ENCODE peak calls at places on chromosomes 6 and 20, in seven cellular contexts. T, N, Y, P, M, F and H are unnamed samples.

GRCh38 chr6:169589699-169590257 is 112.1 kb downstream of the WDR27 start:
- DNase-seq in M (no peak), F (no peak), P (no peak), Y (no peak), N (no peak), T (no peak), H (no peak)

GRCh38 chr20:64049060-64049886 is at the start of gene SOX18:
- DNase-seq in F (peak), N (peak), Y (no peak), T (peak), M (no peak), P (no peak), H (no peak)

GRCh38 chr20:15895560-15896084 is 677.6 kb downstream of the KIF16B start:
- DNase-seq in N (no peak), M (no peak), F (no peak), T (no peak), Y (no peak), P (no peak), H (no peak)

GRCh38 chr20:59017493-59018231 is 1.6 kb upstream of the TUBB1 start:
- DNase-seq in Y (no peak), P (no peak), M (no peak), F (no peak), T (no peak), N (peak), H (no peak)

GRCh38 chr6:107713214-107713962 is 110.7 kb downstream of the SCML4 start:
- DNase-seq in T (no peak), N (no peak), Y (no peak), P (no peak), F (no peak), M (no peak), H (no peak)

GRCh38 chr6:20610636-20611200 is 76.5 kb downstream of the CDKAL1 start:
- DNase-seq in F (no peak), T (peak), M (no peak), P (no peak), N (no peak), Y (no peak), H (no peak)

GRCh38 chr20:49785851-49786174 is 26.8 kb upstream of the SLC9A8 start:
- DNase-seq in T (no peak), P (no peak), N (no peak), Y (no peak), M (no peak), F (no peak), H (no peak)

GRCh38 chr20:57662028-57662312 is 41.7 kb upstream of the ZBP1 start:
- DNase-seq in F (no peak), N (no peak), Y (peak), T (no peak), M (no peak), P (no peak), H (no peak)

GRCh38 chr6:143621876-143622605 is 55.7 kb upstream of the PHACTR2 start:
- DNase-seq in Y (no peak), M (no peak), F (no peak), T (peak), N (no peak), P (no peak), H (no peak)

GRCh38 chr20:32780749-32781402 is 18.7 kb downstream of the DNMT3B start:
- DNase-seq in M (no peak), N (no peak), P (no peak), T (no peak), F (no peak), Y (no peak), H (no peak)

GRCh38 chr6:41966961-41967311 is 25.3 kb upstream of the CCND3 start:
- DNase-seq in T (peak), Y (no peak), N (no peak), P (no peak), F (peak), M (peak), H (no peak)

GRCh38 chr6:106556368-106556960 is 72.8 kb downstream of the RTN4IP1 start:
- DNase-seq in F (peak), N (no peak), T (peak), Y (no peak), M (no peak), P (no peak), H (no peak)

GRCh38 chr6:219019-219570 is 73.2 kb upstream of the DUSP22 start:
- DNase-seq in T (no peak), N (no peak), P (no peak), Y (no peak), F (no peak), M (no peak), H (no peak)

GRCh38 chr6:154092336-154092962 is 53.4 kb downstream of the OPRM1 start:
- DNase-seq in M (no peak), P (no peak), N (no peak), T (no peak), F (no peak), Y (no peak), H (no peak)

GRCh38 chr6:96923400-96923799 is 1.1 kb upstream of the KLHL32 start:
- DNase-seq in T (no peak), M (no peak), N (no peak), Y (no peak), P (no peak), F (no peak), H (no peak)

GRCh38 chr6:99933129-99933528 is 60.9 kb downstream of the MCHR2 start:
- DNase-seq in M (peak), Y (no peak), T (peak), N (no peak), F (no peak), P (no peak), H (no peak)

GRCh38 chr6:837380-837779 is 144.4 kb upstream of the EXOC2 start:
- DNase-seq in Y (no peak), M (no peak), T (no peak), N (no peak), F (peak), P (no peak), H (no peak)

GRCh38 chr20:37736132-37736531 is 42.3 kb downstream of the CTNNBL1 start:
- DNase-seq in M (no peak), Y (no peak), T (no peak), F (no peak), P (no peak), N (no peak), H (no peak)

GRCh38 chr20:37735541-37735940 is 41.7 kb downstream of the CTNNBL1 start:
- DNase-seq in T (no peak), M (no peak), Y (no peak), F (no peak), P (no peak), N (no peak), H (no peak)

GRCh38 chr20:37729909-37730308 is 36.1 kb downstream of the CTNNBL1 start:
- DNase-seq in Y (no peak), T (no peak), M (no peak), F (no peak), P (no peak), N (no peak), H (no peak)

GRCh38 chr20:37734228-37734980 is 40.6 kb downstream of the CTNNBL1 start:
- DNase-seq in P (no peak), N (no peak), M (no peak), F (no peak), Y (no peak), T (peak), H (no peak)

GRCh38 chr20:37733416-37733815 is 39.6 kb downstream of the CTNNBL1 start:
- DNase-seq in Y (no peak), T (no peak), N (no peak), F (no peak), M (no peak), P (no peak), H (no peak)
- TF ChIP-seq CTCF in Y (no peak), T (no peak), N (no peak), F (no peak), M (no peak), P (no peak), H (no peak)

GRCh38 chr20:61722146-61722678 is 343.5 kb downstream of the TAF4 start:
- DNase-seq in F (no peak), M (no peak), N (no peak), Y (no peak), T (no peak), P (no peak), H (no peak)

GRCh38 chr20:61723538-61724257 is 342.0 kb downstream of the TAF4 start:
- DNase-seq in N (no peak), P (no peak), M (no peak), F (no peak), Y (no peak), T (no peak), H (no peak)

GRCh38 chr20:61725966-61726365 is 339.7 kb downstream of the TAF4 start:
- DNase-seq in N (peak), T (no peak), M (no peak), P (no peak), F (no peak), Y (peak), H (no peak)

GRCh38 chr20:61725145-61725544 is 340.5 kb downstream of the TAF4 start:
- DNase-seq in F (no peak), Y (no peak), M (no peak), P (no peak), N (no peak), T (no peak), H (no peak)

DNA sequence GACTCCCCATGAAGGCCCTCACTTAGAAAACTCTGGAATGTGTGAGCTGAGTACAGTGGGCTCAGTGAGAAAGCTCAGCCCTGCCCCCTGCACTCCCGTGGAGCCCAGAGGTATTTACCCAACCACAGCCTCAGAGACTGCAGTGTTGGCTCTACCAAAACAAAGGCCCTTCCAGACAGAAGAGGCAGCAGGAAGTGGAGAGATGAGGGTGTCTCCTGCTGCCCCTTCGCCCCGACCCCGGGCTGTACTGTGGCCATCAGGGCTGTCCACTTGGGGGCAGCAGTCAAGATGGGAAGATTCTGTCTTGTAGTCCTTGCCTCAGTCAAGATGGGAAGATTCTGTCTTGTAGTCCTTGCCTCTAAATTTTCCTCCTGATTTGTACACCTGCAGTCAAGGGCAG is 341.3 kb downstream of the TAF4 start:
- DNase-seq in N (no peak), P (no peak), M (no peak), Y (no peak), F (peak), T (no peak), H (no peak)
- TF ChIP-seq CTCF in N (no peak), P (no peak), M (peak), Y (no peak), F (peak), T (no peak), H (no peak)

GRCh38 chr6:4162345-4162744 is 27.0 kb upstream of the ECI2 start:
- DNase-seq in T (no peak), P (no peak), M (no peak), N (no peak), Y (no peak), F (no peak), H (no peak)
- TF ChIP-seq CTCF in T (no peak), P (no peak), M (peak), N (no peak), Y (no peak), F (no peak), H (no peak)

GRCh38 chr20:44599715-44600114 is 17.3 kb downstream of the PKIG start:
- DNase-seq in T (no peak), M (no peak), F (no peak), N (no peak), P (no peak), Y (no peak), H (no peak)

GRCh38 chr20:44597516-44597915 is 15.1 kb downstream of the PKIG start:
- DNase-seq in F (no peak), M (no peak), P (no peak), N (no peak), Y (no peak), T (no peak), H (no peak)

GRCh38 chr20:44600301-44600700 is 17.9 kb downstream of the PKIG start:
- DNase-seq in T (no peak), Y (no peak), F (no peak), M (no peak), N (no peak), P (no peak), H (no peak)

GRCh38 chr20:44597930-44598329 is 15.6 kb downstream of the PKIG start:
- DNase-seq in T (no peak), N (no peak), M (no peak), Y (no peak), F (no peak), P (no peak), H (no peak)

DNA sequence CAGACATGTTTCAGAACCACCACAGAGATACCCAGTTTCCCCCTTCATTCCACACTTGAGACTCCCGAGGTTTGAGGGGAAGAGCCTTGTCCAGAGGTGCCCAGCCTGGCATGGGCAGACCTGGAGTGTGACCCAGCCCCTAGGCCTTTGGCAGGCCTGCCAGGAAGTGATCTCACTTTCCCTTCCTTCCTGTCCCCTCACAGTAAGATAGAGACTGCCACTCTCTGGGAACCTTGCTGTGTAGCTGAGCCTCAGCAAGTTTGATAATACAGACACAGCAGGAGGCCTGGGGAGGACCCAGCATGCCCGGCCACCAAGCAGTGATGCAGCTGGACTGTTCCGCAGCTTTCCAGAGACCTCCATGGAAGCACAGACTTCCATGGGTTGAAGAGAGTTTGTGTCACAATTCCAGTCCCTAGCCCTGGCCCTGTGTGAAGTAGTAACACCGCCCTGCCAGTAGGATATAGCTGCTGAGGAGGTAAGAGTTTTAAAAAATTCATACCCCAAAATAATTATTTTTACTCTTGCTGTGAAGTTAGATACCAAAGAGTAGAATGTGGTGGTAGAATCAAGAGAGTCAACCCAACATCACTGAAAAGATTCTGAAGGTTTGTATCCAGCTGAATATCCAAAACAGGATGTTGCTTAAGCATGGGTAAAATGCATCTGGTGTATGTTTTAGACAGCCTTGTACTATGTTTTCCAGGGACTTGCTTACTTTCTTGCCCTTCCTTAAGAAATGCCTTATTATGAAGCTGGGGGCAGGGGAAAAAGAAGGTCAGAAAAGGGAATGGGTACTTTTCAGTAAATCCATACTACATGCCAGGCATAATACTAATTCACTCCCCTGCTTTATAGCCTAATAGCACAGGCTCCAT is 16.3 kb downstream of the PKIG start:
- DNase-seq in N (peak), Y (no peak), T (peak), P (peak), F (no peak), M (no peak), H (no peak)
- TF ChIP-seq CTCF in N (no peak), Y (peak), T (peak), P (no peak), F (no peak), M (peak), H (no peak)

GRCh38 chr20:62506791-62507190 is 31.0 kb upstream of the GATA5 start:
- DNase-seq in F (no peak), N (no peak), Y (no peak), M (no peak), P (no peak), T (no peak), H (no peak)
- TF ChIP-seq CTCF in F (no peak), N (no peak), Y (no peak), M (no peak), P (no peak), T (no peak), H (no peak)

GRCh38 chr6:113695506-113695905 is 161.6 kb upstream of the MARCKS start:
- DNase-seq in Y (no peak), M (no peak), F (no peak), N (no peak), T (peak), P (no peak), H (no peak)

GRCh38 chr6:113697642-113698410 is 159.3 kb upstream of the MARCKS start:
- DNase-seq in P (no peak), N (no peak), F (no peak), T (peak), Y (no peak), M (peak), H (no peak)

GRCh38 chr6:113699239-113699638 is 157.9 kb upstream of the MARCKS start:
- DNase-seq in M (no peak), F (no peak), Y (no peak), P (no peak), N (no peak), T (no peak), H (no peak)

GRCh38 chr6:113694278-113695077 is 162.7 kb upstream of the MARCKS start:
- DNase-seq in T (no peak), F (peak), M (no peak), N (no peak), P (no peak), Y (no peak), H (no peak)

DNA sequence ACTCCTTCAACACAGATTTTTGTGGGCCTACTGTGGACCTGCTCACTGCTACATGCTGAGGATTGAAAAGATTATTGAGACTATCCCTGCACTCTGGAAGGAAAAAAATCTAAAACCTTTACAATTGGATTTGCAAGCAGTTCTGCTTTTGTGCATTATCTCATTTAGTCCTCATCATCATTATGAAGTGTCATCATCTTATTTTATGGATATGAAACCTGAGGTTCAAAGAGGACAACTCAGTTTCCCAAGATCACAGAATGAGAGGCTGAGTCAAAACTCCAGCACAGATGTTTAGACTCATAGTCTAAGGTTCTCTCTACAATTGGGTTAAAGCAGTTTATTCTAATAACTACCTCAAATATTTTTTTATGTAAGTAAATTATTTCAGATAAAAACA is 160.2 kb upstream of the MARCKS start:
- DNase-seq in M (no peak), F (no peak), P (no peak), T (no peak), N (no peak), Y (no peak), H (no peak)
- TF ChIP-seq CTCF in M (no peak), F (no peak), P (no peak), T (no peak), N (no peak), Y (no peak), H (no peak)

GRCh38 chr20:53678990-53679596 is 85.5 kb upstream of the ZNF217 start:
- DNase-seq in F (no peak), Y (no peak), P (no peak), N (no peak), M (no peak), T (peak), H (no peak)

GRCh38 chr20:53676987-53677386 is 83.3 kb upstream of the ZNF217 start:
- DNase-seq in N (no peak), M (no peak), F (no peak), Y (no peak), P (no peak), T (no peak), H (no peak)

GRCh38 chr20:53678315-53678989 is 84.8 kb upstream of the ZNF217 start:
- DNase-seq in Y (no peak), N (no peak), F (no peak), P (no peak), T (no peak), M (no peak), H (no peak)

GRCh38 chr20:53676519-53676822 is 82.8 kb upstream of the ZNF217 start:
- DNase-seq in N (no peak), F (no peak), P (no peak), T (no peak), Y (no peak), M (no peak), H (no peak)

DNA sequence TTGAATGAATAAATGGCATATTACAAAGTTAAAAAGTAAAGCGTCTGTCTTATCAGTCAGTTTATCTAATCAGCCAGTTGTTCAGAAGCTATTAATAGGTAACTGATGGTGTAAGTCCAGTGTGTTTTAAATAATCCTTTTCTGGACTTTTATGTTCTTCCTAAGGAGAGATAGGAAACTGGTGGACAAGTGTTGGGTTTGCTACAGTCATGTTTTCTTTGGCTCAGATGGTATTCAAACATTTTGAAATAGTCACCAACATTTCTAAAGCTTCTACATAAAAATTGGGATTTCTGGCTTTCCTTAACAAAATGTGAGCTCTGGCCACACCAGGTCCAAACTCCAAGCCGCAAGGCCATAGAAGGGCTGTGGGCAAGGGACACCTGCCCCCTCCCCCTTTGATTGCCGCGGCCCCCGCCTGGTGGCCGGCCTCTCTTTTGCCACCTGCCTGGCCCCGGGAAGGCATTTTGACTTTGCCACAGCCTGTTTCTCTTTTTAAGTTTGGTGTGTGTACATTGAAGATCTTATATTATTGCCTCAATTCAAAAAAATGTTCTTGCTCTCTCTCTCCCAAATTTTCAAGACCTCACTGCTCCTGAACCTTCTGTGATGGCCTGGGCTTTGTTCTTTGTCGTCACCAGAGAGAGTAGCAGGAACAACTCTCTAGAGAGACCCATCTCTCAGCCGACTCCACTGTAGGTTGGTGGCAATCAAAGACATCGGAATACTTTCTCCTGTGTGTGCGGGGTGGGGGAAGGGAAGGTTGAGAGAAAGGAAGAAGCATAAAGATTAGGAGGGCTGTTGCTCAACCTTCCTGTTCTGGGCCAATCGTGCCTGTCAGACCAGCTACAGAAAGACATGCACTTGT is 84.0 kb upstream of the ZNF217 start:
- DNase-seq in T (peak), F (peak), Y (peak), N (no peak), P (no peak), M (no peak), H (no peak)
- TF ChIP-seq CTCF in T (no peak), F (no peak), Y (no peak), N (no peak), P (no peak), M (no peak), H (no peak)